ENCODE peak calls at places on chromosomes 4 and X, in four cellular contexts. One of them, this sample, is unnamed.

GRCh38 chr4:145635117-145635516 is 15.9 kb downstream of the MMAA start:
- DNase-seq in BJ: no peak
- DNase-seq in body of pancreas: no peak
- DNase-seq in adrenal gland: no peak
- DNase-seq in this sample: no peak

GRCh38 chr4:105107105-105107856 is 39.4 kb upstream of the TET2 start:
- DNase-seq in adrenal gland: no peak
- DNase-seq in BJ: no peak
- DNase-seq in body of pancreas: no peak
- DNase-seq in this sample: no peak

GRCh38 chrX:123083924-123084323 is 100.2 kb upstream of the GRIA3 start:
- DNase-seq in BJ: no peak
- DNase-seq in adrenal gland: no peak
- DNase-seq in body of pancreas: no peak
- DNase-seq in this sample: no peak

GRCh38 chr4:155722816-155723499 is 35.9 kb upstream of the GUCY1B1 start:
- DNase-seq in body of pancreas: no peak
- DNase-seq in adrenal gland: no peak
- DNase-seq in BJ: no peak
- DNase-seq in this sample: no peak

GRCh38 chr4:26468283-26468949 is 21.9 kb downstream of the CCKAR start:
- DNase-seq in BJ: no peak
- DNase-seq in body of pancreas: peak; percentile 55
- DNase-seq in adrenal gland: no peak
- DNase-seq in this sample: no peak

GRCh38 chrX:14832151-14832550 is 40.7 kb downstream of the FANCB start:
- DNase-seq in adrenal gland: no peak
- DNase-seq in BJ: peak; percentile 26
- DNase-seq in body of pancreas: no peak
- DNase-seq in this sample: no peak

GRCh38 chrX:111585337-111585736 is 73.9 kb downstream of the SERTM2 start:
- DNase-seq in BJ: no peak
- DNase-seq in adrenal gland: no peak
- DNase-seq in body of pancreas: no peak
- DNase-seq in this sample: no peak

GRCh38 chr4:54547299-54548097 is 110.3 kb upstream of the KIT start:
- DNase-seq in BJ: no peak
- DNase-seq in adrenal gland: peak; percentile 14
- DNase-seq in body of pancreas: no peak
- DNase-seq in this sample: no peak

GRCh38 chr4:185017964-185018772 is at the start of gene HELT:
- DNase-seq in adrenal gland: no peak
- DNase-seq in body of pancreas: no peak
- DNase-seq in BJ: no peak
- DNase-seq in this sample: no peak

GRCh38 chrX:13826770-13827169 is 9.9 kb upstream of the GPM6B start:
- DNase-seq in body of pancreas: no peak
- DNase-seq in BJ: no peak
- DNase-seq in adrenal gland: no peak
- DNase-seq in this sample: no peak

GRCh38 chrX:130025256-130025655 is 42.8 kb downstream of the BCORL1 start:
- DNase-seq in adrenal gland: no peak
- DNase-seq in BJ: no peak
- DNase-seq in body of pancreas: no peak
- DNase-seq in this sample: no peak

GRCh38 chr4:575281-576141 is 584 bp downstream of the TMEM271 start:
- DNase-seq in body of pancreas: peak; percentile 33
- DNase-seq in adrenal gland: peak; percentile 48
- DNase-seq in BJ: no peak
- DNase-seq in this sample: peak; percentile 79

GRCh38 chr4:4341861-4342650 is 44.8 kb upstream of the NSG1 start:
- DNase-seq in body of pancreas: no peak
- DNase-seq in BJ: no peak
- DNase-seq in adrenal gland: no peak
- DNase-seq in this sample: no peak

GRCh38 chr4:60201052-60201673 is 999.0 kb upstream of the ADGRL3 start:
- DNase-seq in body of pancreas: peak; percentile 44
- DNase-seq in adrenal gland: peak; percentile 61
- DNase-seq in BJ: peak; percentile 4
- DNase-seq in this sample: peak; percentile 27

GRCh38 chr4:150451883-150452282 is 130.1 kb upstream of the MAB21L2 start:
- DNase-seq in BJ: no peak
- DNase-seq in body of pancreas: no peak
- DNase-seq in adrenal gland: no peak
- DNase-seq in this sample: no peak

GRCh38 chr4:95217197-95217596 is 331.6 kb downstream of the UNC5C start:
- DNase-seq in BJ: no peak
- DNase-seq in body of pancreas: no peak
- DNase-seq in adrenal gland: no peak
- DNase-seq in this sample: no peak

GRCh38 chrX:9864011-9864410 is 77.8 kb downstream of the SHROOM2 start:
- DNase-seq in adrenal gland: no peak
- DNase-seq in BJ: no peak
- DNase-seq in body of pancreas: peak; percentile 12
- DNase-seq in this sample: no peak

GRCh38 chr4:10032625-10033024 is 11.3 kb upstream of the SLC2A9 start:
- DNase-seq in BJ: no peak
- DNase-seq in body of pancreas: peak; percentile 60
- DNase-seq in adrenal gland: peak; percentile 73
- DNase-seq in this sample: peak; percentile 41

GRCh38 chrX:130263016-130263415 is 5.7 kb downstream of the ZNF280C start:
- DNase-seq in body of pancreas: no peak
- DNase-seq in BJ: no peak
- DNase-seq in adrenal gland: no peak
- DNase-seq in this sample: no peak

GRCh38 chrX:41619221-41619620 is 69.6 kb upstream of the GPR34 start:
- DNase-seq in adrenal gland: no peak
- DNase-seq in BJ: no peak
- DNase-seq in body of pancreas: no peak
- DNase-seq in this sample: no peak

GRCh38 chr4:99405433-99406115 is 29.6 kb downstream of the ADH7 start:
- DNase-seq in BJ: no peak
- DNase-seq in adrenal gland: peak; percentile 76
- DNase-seq in body of pancreas: peak; percentile 82
- DNase-seq in this sample: peak; percentile 69

GRCh38 chrX:16138108-16138427 is 14.7 kb downstream of the GRPR start:
- DNase-seq in BJ: no peak
- DNase-seq in body of pancreas: no peak
- DNase-seq in adrenal gland: no peak
- DNase-seq in this sample: no peak
- H3K4me3 ChIP-seq in BJ: no peak overlapping the region
- H3K4me3 ChIP-seq in body of pancreas: no peak overlapping the region
- H3K4me3 ChIP-seq in adrenal gland: no peak overlapping the region
- H3K4me3 ChIP-seq in this sample: no peak overlapping the region

GRCh38 chr4:89641367-89641687 is 195.6 kb downstream of the SNCA start:
- DNase-seq in adrenal gland: no peak
- DNase-seq in body of pancreas: no peak
- DNase-seq in BJ: no peak
- DNase-seq in this sample: no peak
- TF ChIP-seq CTCF in adrenal gland: no peak
- TF ChIP-seq CTCF in body of pancreas: no peak
- TF ChIP-seq CTCF in BJ: no peak
- TF ChIP-seq CTCF in this sample: no peak

GRCh38 chr4:52711834-52712171 is 39.4 kb downstream of the ERVMER34-1 start:
- DNase-seq in adrenal gland: no peak
- DNase-seq in BJ: no peak
- DNase-seq in body of pancreas: no peak
- DNase-seq in this sample: no peak
- H3K4me3 ChIP-seq in adrenal gland: no peak overlapping the region
- H3K4me3 ChIP-seq in BJ: peak overlapping the region; percentile 28
- H3K4me3 ChIP-seq in body of pancreas: no peak overlapping the region
- H3K4me3 ChIP-seq in this sample: no peak overlapping the region

GRCh38 chr4:2789351-2789750 is 3.5 kb upstream of the SH3BP2 start:
- DNase-seq in adrenal gland: no peak
- DNase-seq in body of pancreas: no peak
- DNase-seq in BJ: no peak
- DNase-seq in this sample: no peak
- TF ChIP-seq CTCF in adrenal gland: no peak
- TF ChIP-seq CTCF in body of pancreas: no peak
- TF ChIP-seq CTCF in BJ: no peak
- TF ChIP-seq CTCF in this sample: no peak

DNA sequence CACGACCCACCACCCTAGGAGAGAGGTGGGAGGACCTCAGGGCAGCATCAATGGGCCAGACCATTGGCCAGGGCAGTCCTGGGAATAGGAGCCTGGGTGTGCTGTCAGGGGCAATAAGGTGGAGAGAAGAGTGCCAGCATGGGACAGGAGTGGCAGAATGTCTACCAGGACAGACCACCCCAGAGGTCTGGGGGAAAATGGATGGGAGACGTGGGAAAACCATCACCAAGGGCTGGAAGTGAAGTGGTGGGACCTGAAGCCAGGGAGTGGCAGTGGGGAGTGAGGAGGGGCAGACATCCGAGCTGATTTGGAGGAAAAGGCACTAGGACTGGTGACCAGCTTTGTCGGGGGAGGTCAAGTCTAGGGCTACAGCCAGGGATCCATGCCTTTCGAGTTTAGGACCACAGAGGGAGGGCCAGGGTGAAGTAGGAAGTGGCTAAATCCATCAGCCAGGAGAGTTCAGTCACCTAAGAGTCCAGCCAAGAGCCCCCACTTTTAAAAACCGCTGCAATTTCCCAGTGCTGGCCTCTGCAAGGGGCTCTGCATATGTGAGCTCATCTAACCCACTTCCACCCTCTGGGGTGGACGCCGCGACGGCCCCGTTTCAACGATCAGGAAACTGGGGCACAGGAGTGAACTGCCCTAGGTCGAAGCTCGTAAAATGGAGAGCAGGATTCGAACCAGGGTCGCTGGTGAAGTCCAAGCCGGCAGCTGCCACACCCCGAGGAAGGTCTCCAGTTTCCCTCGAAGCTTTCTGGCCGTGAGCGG is 809 bp downstream of the EVC2 start:
- DNase-seq in adrenal gland: no peak
- DNase-seq in BJ: no peak
- DNase-seq in body of pancreas: no peak
- DNase-seq in this sample: no peak
- H3K4me3 ChIP-seq in adrenal gland: peak overlapping the region; percentile 24
- H3K4me3 ChIP-seq in BJ: peak overlapping the region; percentile 68
- H3K4me3 ChIP-seq in body of pancreas: peak overlapping the region; percentile 31
- H3K4me3 ChIP-seq in this sample: peak overlapping the region; percentile 79

DNA sequence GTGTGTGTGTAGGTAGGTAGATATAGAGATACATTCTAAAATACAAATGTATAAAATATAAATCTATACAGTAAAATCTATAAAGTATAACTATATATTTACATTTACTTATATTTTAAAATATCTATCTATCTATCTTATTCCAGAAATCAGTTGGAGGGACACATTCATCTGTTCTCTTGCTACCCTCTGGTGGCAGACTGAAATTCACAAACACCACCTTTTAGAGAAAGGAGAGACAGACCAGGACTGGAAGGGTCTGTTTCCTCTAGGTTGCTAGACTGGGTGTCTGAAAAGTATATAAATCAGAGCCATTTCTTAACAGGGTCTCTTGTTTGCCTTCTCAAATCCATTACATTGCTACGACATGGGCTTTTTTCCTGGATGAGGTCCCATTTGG is 343.0 kb downstream of the OPHN1 start:
- DNase-seq in BJ: no peak
- DNase-seq in adrenal gland: no peak
- DNase-seq in body of pancreas: no peak
- DNase-seq in this sample: no peak
- TF ChIP-seq CTCF in BJ: no peak
- TF ChIP-seq CTCF in adrenal gland: peak; percentile 18
- TF ChIP-seq CTCF in body of pancreas: no peak
- TF ChIP-seq CTCF in this sample: no peak

DNA sequence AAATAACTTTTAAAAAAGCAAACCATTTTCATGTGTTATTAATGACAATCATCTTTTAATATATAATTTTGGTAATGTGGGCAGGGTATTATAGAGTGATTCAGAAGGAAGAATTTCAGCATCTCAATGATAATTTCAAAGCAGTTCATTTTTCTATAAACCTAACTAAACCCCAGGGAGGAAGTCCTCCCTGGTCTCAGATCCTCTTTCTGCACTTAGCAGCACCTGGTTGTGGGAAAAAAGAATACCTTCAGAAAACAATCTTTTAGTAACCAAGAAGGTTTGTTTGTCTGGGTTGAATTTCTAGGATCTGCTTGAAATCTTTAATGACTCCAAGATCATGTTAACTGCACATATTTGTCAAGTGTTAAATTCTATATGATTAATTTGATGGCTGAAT is 29.9 kb downstream of the DKK2 start:
- DNase-seq in body of pancreas: no peak
- DNase-seq in BJ: no peak
- DNase-seq in adrenal gland: no peak
- DNase-seq in this sample: no peak
- H3K4me3 ChIP-seq in body of pancreas: no peak overlapping the region
- H3K4me3 ChIP-seq in BJ: no peak overlapping the region
- H3K4me3 ChIP-seq in adrenal gland: no peak overlapping the region
- H3K4me3 ChIP-seq in this sample: no peak overlapping the region

DNA sequence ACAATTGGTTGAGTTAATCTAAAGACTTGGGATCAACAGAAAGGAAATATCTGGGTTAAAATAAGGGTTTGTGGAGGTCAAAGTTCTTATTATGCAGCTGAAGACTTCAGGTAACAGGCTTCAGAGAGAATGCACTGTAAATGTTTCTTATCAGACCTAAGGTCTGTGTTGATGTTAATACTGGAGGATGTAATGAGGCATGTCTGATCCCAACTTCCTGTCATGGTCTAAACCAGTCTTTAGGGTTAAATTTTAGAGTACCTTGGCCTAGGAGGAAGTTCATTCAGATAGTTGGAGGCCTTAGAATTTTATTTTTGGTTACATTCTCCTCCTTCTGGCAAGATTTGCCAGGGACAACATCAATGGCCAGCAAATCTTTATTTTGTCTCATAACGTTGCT is 72.1 kb upstream of the GC start:
- DNase-seq in adrenal gland: no peak
- DNase-seq in body of pancreas: no peak
- DNase-seq in BJ: no peak
- DNase-seq in this sample: no peak
- TF ChIP-seq CTCF in adrenal gland: no peak
- TF ChIP-seq CTCF in body of pancreas: no peak
- TF ChIP-seq CTCF in BJ: no peak
- TF ChIP-seq CTCF in this sample: no peak